ENCODE peak calls at places on chromosomes 6 and 20, in four cellular contexts. One of them, this sample, is unnamed.
A peak's percentile ranks its signal among the peaks of the same experiment; 100 is the strongest.

GRCh38 chr20:48069626-48070025 is 284.3 kb upstream of the SULF2 start:
- DNase-seq in T-cell: no peak
- DNase-seq in astrocyte of the spinal cord: no peak
- DNase-seq in psoas muscle: no peak
- DNase-seq in this sample: no peak

GRCh38 chr6:27472182-27472616 is 706 bp downstream of the ZNF184 start:
- DNase-seq in T-cell: peak; percentile 83
- DNase-seq in astrocyte of the spinal cord: peak; percentile 78
- DNase-seq in psoas muscle: peak; percentile 66
- DNase-seq in this sample: peak; percentile 69

GRCh38 chr20:64084209-64085152 is at the start of gene LKAAEAR1:
- DNase-seq in T-cell: no peak
- DNase-seq in astrocyte of the spinal cord: no peak
- DNase-seq in psoas muscle: no peak
- DNase-seq in this sample: no peak

GRCh38 chr6:33191383-33192104 is 723 bp downstream of the COL11A2 start:
- DNase-seq in T-cell: no peak
- DNase-seq in astrocyte of the spinal cord: no peak
- DNase-seq in psoas muscle: peak; percentile 62
- DNase-seq in this sample: no peak

GRCh38 chr6:21556506-21556905 is 37.0 kb upstream of the SOX4 start:
- DNase-seq in T-cell: no peak
- DNase-seq in astrocyte of the spinal cord: no peak
- DNase-seq in psoas muscle: no peak
- DNase-seq in this sample: no peak

GRCh38 chr6:85469276-85470022 is 19.6 kb downstream of the NT5E start:
- DNase-seq in T-cell: no peak
- DNase-seq in astrocyte of the spinal cord: no peak
- DNase-seq in psoas muscle: no peak
- DNase-seq in this sample: no peak

GRCh38 chr20:16624106-16624505 is 50.9 kb upstream of the KIF16B start:
- DNase-seq in T-cell: no peak
- DNase-seq in astrocyte of the spinal cord: no peak
- DNase-seq in psoas muscle: no peak
- DNase-seq in this sample: no peak

GRCh38 chr6:34513628-34514027 is 42.5 kb downstream of the SPDEF start:
- DNase-seq in T-cell: no peak
- DNase-seq in astrocyte of the spinal cord: no peak
- DNase-seq in psoas muscle: no peak
- DNase-seq in this sample: no peak

GRCh38 chr6:113306552-113307145 is 550.5 kb upstream of the MARCKS start:
- DNase-seq in T-cell: peak; percentile 5
- DNase-seq in astrocyte of the spinal cord: no peak
- DNase-seq in psoas muscle: peak; percentile 70
- DNase-seq in this sample: peak; percentile 39

GRCh38 chr20:44414346-44414714 is 58.8 kb downstream of the HNF4A start:
- DNase-seq in T-cell: no peak
- DNase-seq in astrocyte of the spinal cord: no peak
- DNase-seq in psoas muscle: no peak
- DNase-seq in this sample: no peak

GRCh38 chr6:163014736-163015135 is 287.0 kb downstream of the PACRG start:
- DNase-seq in T-cell: no peak
- DNase-seq in astrocyte of the spinal cord: no peak
- DNase-seq in psoas muscle: no peak
- DNase-seq in this sample: no peak

GRCh38 chr6:1596088-1596852 is 13.4 kb upstream of the FOXC1 start:
- DNase-seq in T-cell: peak; percentile 60
- DNase-seq in astrocyte of the spinal cord: peak; percentile 50
- DNase-seq in psoas muscle: peak; percentile 74
- DNase-seq in this sample: peak; percentile 62

GRCh38 chr20:47319517-47320252 is 36.8 kb downstream of the ZMYND8 start:
- DNase-seq in T-cell: no peak
- DNase-seq in astrocyte of the spinal cord: peak; percentile 85
- DNase-seq in psoas muscle: no peak
- DNase-seq in this sample: peak; percentile 96

GRCh38 chr6:126718600-126719327 is 378.8 kb downstream of the CENPW start:
- DNase-seq in T-cell: no peak
- DNase-seq in astrocyte of the spinal cord: no peak
- DNase-seq in psoas muscle: no peak
- DNase-seq in this sample: no peak

GRCh38 chr6:12890171-12890790 is 173.7 kb downstream of the PHACTR1 start:
- DNase-seq in T-cell: no peak
- DNase-seq in astrocyte of the spinal cord: no peak
- DNase-seq in psoas muscle: no peak
- DNase-seq in this sample: peak; percentile 9

GRCh38 chr20:24081077-24081476 is 92.5 kb upstream of the GGTLC1 start:
- DNase-seq in T-cell: no peak
- DNase-seq in astrocyte of the spinal cord: no peak
- DNase-seq in psoas muscle: no peak
- DNase-seq in this sample: no peak

GRCh38 chr20:46752639-46753235 is 43.3 kb downstream of the SLC2A10 start:
- DNase-seq in T-cell: peak; percentile 25
- DNase-seq in astrocyte of the spinal cord: peak; percentile 71
- DNase-seq in psoas muscle: peak; percentile 74
- DNase-seq in this sample: peak; percentile 76

GRCh38 chr6:7235712-7236311 is 77.2 kb downstream of the SSR1 start:
- DNase-seq in T-cell: no peak
- DNase-seq in astrocyte of the spinal cord: no peak
- DNase-seq in psoas muscle: no peak
- DNase-seq in this sample: no peak

GRCh38 chr6:71510057-71510713 is 221.6 kb downstream of the OGFRL1 start:
- DNase-seq in T-cell: no peak
- DNase-seq in astrocyte of the spinal cord: peak; percentile 85
- DNase-seq in psoas muscle: peak; percentile 49
- DNase-seq in this sample: peak; percentile 84